ENCODE peak calls at places on chromosomes 5 and 9, in four cellular contexts. One of them, this sample, is unnamed.

GRCh38 chr9:16708638-16709435 is 161.6 kb downstream of the BNC2 start:
- DNase-seq in A549: no peak
- DNase-seq in GM12878: no peak
- DNase-seq in HepG2: no peak
- DNase-seq in this sample: no peak

GRCh38 chr5:159602434-159602833 is 272.1 kb upstream of the IL12B start:
- DNase-seq in A549: no peak
- DNase-seq in GM12878: no peak
- DNase-seq in HepG2: no peak
- DNase-seq in this sample: no peak

GRCh38 chr5:96337048-96337781 is 95.8 kb downstream of the PCSK1 start:
- DNase-seq in A549: no peak
- DNase-seq in GM12878: no peak
- DNase-seq in HepG2: no peak
- DNase-seq in this sample: no peak

GRCh38 chr5:90956511-90956910 is 397.9 kb downstream of the ADGRV1 start:
- DNase-seq in A549: no peak
- DNase-seq in GM12878: no peak
- DNase-seq in HepG2: no peak
- DNase-seq in this sample: no peak

GRCh38 chr9:96065482-96066251 is 190.2 kb downstream of the ERCC6L2 start:
- DNase-seq in A549: no peak
- DNase-seq in GM12878: no peak
- DNase-seq in HepG2: no peak
- DNase-seq in this sample: no peak

GRCh38 chr5:56313004-56313531 is 79.9 kb upstream of the ANKRD55 start:
- DNase-seq in A549: no peak
- DNase-seq in GM12878: no peak
- DNase-seq in HepG2: no peak
- DNase-seq in this sample: no peak

GRCh38 chr5:78751872-78752271 is 103.3 kb upstream of the LHFPL2 start:
- DNase-seq in A549: no peak
- DNase-seq in GM12878: no peak
- DNase-seq in HepG2: no peak
- DNase-seq in this sample: no peak

GRCh38 chr5:171299228-171299627 is 9.8 kb upstream of the TLX3 start:
- DNase-seq in A549: no peak
- DNase-seq in GM12878: no peak
- DNase-seq in HepG2: no peak
- DNase-seq in this sample: no peak

GRCh38 chr9:106862946-106863740 is at the start of gene ZNF462:
- DNase-seq in A549: peak
- DNase-seq in GM12878: no peak
- DNase-seq in HepG2: no peak
- DNase-seq in this sample: no peak

GRCh38 chr5:73222173-73222572 is 49.2 kb downstream of the TMEM174 start:
- DNase-seq in A549: no peak
- DNase-seq in GM12878: no peak
- DNase-seq in HepG2: no peak
- DNase-seq in this sample: no peak

GRCh38 chr5:173746050-173746449 is 129.6 kb upstream of the BOD1 start:
- DNase-seq in A549: no peak
- DNase-seq in GM12878: no peak
- DNase-seq in HepG2: peak
- DNase-seq in this sample: no peak

GRCh38 chr9:115847245-115847644 is 306.3 kb upstream of the PAPPA start:
- DNase-seq in A549: peak
- DNase-seq in GM12878: no peak
- DNase-seq in HepG2: no peak
- DNase-seq in this sample: no peak

GRCh38 chr5:130836729-130837660 is 328.1 kb downstream of the HINT1 start:
- DNase-seq in A549: peak
- DNase-seq in GM12878: peak
- DNase-seq in HepG2: no peak
- DNase-seq in this sample: no peak

GRCh38 chr5:109688647-109688998 is 1.1 kb upstream of the MAN2A1 start:
- DNase-seq in A549: no peak
- DNase-seq in GM12878: peak
- DNase-seq in HepG2: peak
- DNase-seq in this sample: peak

GRCh38 chr9:95406114-95406513 is 88.6 kb upstream of the FANCC start:
- DNase-seq in A549: no peak
- DNase-seq in GM12878: no peak
- DNase-seq in HepG2: no peak
- DNase-seq in this sample: no peak

GRCh38 chr5:114018178-114018577 is 343.7 kb upstream of the KCNN2 start:
- DNase-seq in A549: no peak
- DNase-seq in GM12878: no peak
- DNase-seq in HepG2: peak
- DNase-seq in this sample: no peak

GRCh38 chr9:14336244-14336643 is 22.3 kb upstream of the NFIB start:
- DNase-seq in A549: no peak
- DNase-seq in GM12878: no peak
- DNase-seq in HepG2: no peak
- DNase-seq in this sample: no peak

GRCh38 chr9:109251080-109251775 is 69.6 kb downstream of the EPB41L4B start:
- DNase-seq in A549: peak
- DNase-seq in GM12878: no peak
- DNase-seq in HepG2: peak
- DNase-seq in this sample: no peak

GRCh38 chr5:172007153-172007794 is 836 bp upstream of the FBXW11 start:
- DNase-seq in A549: no peak
- DNase-seq in GM12878: no peak
- DNase-seq in HepG2: peak
- DNase-seq in this sample: peak

GRCh38 chr9:133492061-133493021 is 13.4 kb upstream of the SLC2A6 start:
- DNase-seq in A549: no peak
- DNase-seq in GM12878: no peak
- DNase-seq in HepG2: no peak
- DNase-seq in this sample: no peak

GRCh38 chr5:113140837-113141661 is 164.5 kb downstream of the DCP2 start:
- DNase-seq in A549: no peak
- DNase-seq in GM12878: no peak
- DNase-seq in HepG2: no peak
- DNase-seq in this sample: no peak

GRCh38 chr9:130390371-130390770 is 54.4 kb upstream of the ASS1 start:
- DNase-seq in A549: no peak
- DNase-seq in GM12878: no peak
- DNase-seq in HepG2: no peak
- DNase-seq in this sample: no peak

GRCh38 chr9:4939118-4939561 is 45.9 kb upstream of the JAK2 start:
- DNase-seq in A549: no peak
- DNase-seq in GM12878: peak
- DNase-seq in HepG2: no peak
- DNase-seq in this sample: no peak

GRCh38 chr5:146068977-146069779 is 36.2 kb downstream of the PLAC8L1 start:
- DNase-seq in A549: no peak
- DNase-seq in GM12878: no peak
- DNase-seq in HepG2: no peak
- DNase-seq in this sample: no peak

GRCh38 chr5:67166886-67167285 is 29.7 kb downstream of the CD180 start:
- DNase-seq in A549: no peak
- DNase-seq in GM12878: no peak
- DNase-seq in HepG2: no peak
- DNase-seq in this sample: no peak

GRCh38 chr5:435156-435790 is 7.7 kb upstream of the EXOC3 start:
- DNase-seq in A549: no peak
- DNase-seq in GM12878: no peak
- DNase-seq in HepG2: no peak
- DNase-seq in this sample: no peak

GRCh38 chr9:84166828-84167400 is 173.6 kb downstream of the SLC28A3 start:
- DNase-seq in A549: no peak
- DNase-seq in GM12878: no peak
- DNase-seq in HepG2: no peak
- DNase-seq in this sample: no peak

DNA sequence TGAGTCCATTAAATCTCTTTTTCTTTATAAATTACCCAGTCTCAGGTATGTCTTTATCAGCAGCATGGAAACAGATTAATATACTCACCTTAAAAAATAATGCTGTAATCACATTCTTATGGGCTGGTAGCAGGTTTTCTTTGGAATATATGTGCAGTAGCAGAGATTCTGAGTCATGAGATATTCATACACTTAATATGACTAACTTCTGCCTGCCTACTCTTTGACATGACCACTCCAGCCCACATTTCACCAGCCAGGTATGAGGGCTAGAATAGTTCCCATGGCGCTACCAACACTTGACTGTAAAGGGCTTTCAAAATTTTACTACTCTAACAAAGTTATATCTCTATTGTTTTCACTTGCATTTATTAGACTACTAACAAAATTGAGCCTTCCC is 74.1 kb upstream of the GHR start:
- DNase-seq in A549: no peak
- DNase-seq in GM12878: no peak
- DNase-seq in HepG2: no peak
- DNase-seq in this sample: no peak
- TF ChIP-seq POLR2AphosphoS2 in A549: no peak
- TF ChIP-seq POLR2AphosphoS2 in GM12878: no peak
- TF ChIP-seq POLR2AphosphoS2 in HepG2: no peak
- TF ChIP-seq POLR2AphosphoS2 in this sample: no peak

GRCh38 chr5:140549237-140550144 is 2.0 kb downstream of the EIF4EBP3 start:
- DNase-seq in A549: no peak
- DNase-seq in GM12878: no peak
- DNase-seq in HepG2: no peak
- DNase-seq in this sample: peak

GRCh38 chr5:140546851-140547507 is 483 bp upstream of the EIF4EBP3 start:
- DNase-seq in A549: no peak
- DNase-seq in GM12878: no peak
- DNase-seq in HepG2: peak
- DNase-seq in this sample: no peak

GRCh38 chr5:140548791-140549190 is 1.3 kb downstream of the EIF4EBP3 start:
- DNase-seq in A549: no peak
- DNase-seq in GM12878: no peak
- DNase-seq in HepG2: no peak
- DNase-seq in this sample: no peak

GRCh38 chr5:140548300-140548688 is 832 bp downstream of the EIF4EBP3 start:
- DNase-seq in A549: no peak
- DNase-seq in GM12878: no peak
- DNase-seq in HepG2: no peak
- DNase-seq in this sample: no peak

DNA sequence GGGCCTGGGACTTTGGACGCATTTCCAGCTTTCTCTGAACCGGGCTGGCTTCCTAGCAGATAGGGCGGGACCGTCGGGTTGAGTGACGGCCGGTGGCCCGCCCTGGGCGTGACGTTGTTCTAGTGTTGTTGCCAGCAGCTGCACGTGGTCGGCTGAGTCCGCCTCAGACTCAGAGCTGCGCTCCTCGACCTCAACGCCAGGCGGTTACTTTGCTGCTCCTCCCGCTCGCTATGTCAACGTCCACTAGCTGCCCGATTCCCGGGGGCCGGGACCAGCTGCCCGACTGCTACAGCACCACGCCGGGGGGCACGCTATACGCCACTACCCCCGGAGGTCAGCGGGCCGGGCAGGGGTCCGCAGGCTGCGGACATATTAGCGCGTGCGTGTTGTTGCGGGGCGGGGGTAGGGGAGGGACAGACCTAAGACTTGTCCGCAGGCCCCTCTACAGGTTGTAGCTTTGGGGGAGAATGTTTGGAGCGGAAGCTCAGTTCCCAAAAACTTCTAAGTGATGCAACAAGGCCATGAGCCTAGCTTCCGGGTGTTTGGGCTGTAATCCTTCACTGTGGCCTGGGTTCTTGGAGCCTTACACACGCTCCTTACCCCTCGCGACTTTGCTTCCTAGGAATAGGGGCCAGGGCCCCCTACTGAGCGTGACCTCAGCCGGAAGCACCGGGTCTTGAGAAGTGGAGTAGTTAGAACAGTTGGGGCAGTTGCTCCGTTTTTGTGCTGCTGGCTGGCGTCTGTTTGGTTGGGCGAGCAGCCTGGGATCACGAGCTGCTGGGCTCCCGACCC is at the start of gene EIF4EBP3:
- DNase-seq in A549: peak
- DNase-seq in GM12878: peak
- DNase-seq in HepG2: peak
- DNase-seq in this sample: peak
- TF ChIP-seq POLR2AphosphoS2 in A549: no peak
- TF ChIP-seq POLR2AphosphoS2 in GM12878: peak
- TF ChIP-seq POLR2AphosphoS2 in HepG2: no peak
- TF ChIP-seq POLR2AphosphoS2 in this sample: peak

GRCh38 chr9:76401176-76401575 is 7.0 kb upstream of the RFK start:
- DNase-seq in A549: no peak
- DNase-seq in GM12878: no peak
- DNase-seq in HepG2: no peak
- DNase-seq in this sample: no peak

GRCh38 chr9:76401580-76402354 is 7.5 kb upstream of the RFK start:
- DNase-seq in A549: peak
- DNase-seq in GM12878: no peak
- DNase-seq in HepG2: peak
- DNase-seq in this sample: no peak

GRCh38 chr9:76404401-76404800 is 10.2 kb upstream of the RFK start:
- DNase-seq in A549: no peak
- DNase-seq in GM12878: no peak
- DNase-seq in HepG2: no peak
- DNase-seq in this sample: no peak

GRCh38 chr9:76400534-76401096 is 6.4 kb upstream of the RFK start:
- DNase-seq in A549: no peak
- DNase-seq in GM12878: no peak
- DNase-seq in HepG2: peak
- DNase-seq in this sample: no peak

GRCh38 chr9:76403352-76403751 is 9.1 kb upstream of the RFK start:
- DNase-seq in A549: peak
- DNase-seq in GM12878: peak
- DNase-seq in HepG2: peak
- DNase-seq in this sample: no peak
- TF ChIP-seq POLR2AphosphoS2 in A549: no peak
- TF ChIP-seq POLR2AphosphoS2 in GM12878: no peak
- TF ChIP-seq POLR2AphosphoS2 in HepG2: no peak
- TF ChIP-seq POLR2AphosphoS2 in this sample: no peak

DNA sequence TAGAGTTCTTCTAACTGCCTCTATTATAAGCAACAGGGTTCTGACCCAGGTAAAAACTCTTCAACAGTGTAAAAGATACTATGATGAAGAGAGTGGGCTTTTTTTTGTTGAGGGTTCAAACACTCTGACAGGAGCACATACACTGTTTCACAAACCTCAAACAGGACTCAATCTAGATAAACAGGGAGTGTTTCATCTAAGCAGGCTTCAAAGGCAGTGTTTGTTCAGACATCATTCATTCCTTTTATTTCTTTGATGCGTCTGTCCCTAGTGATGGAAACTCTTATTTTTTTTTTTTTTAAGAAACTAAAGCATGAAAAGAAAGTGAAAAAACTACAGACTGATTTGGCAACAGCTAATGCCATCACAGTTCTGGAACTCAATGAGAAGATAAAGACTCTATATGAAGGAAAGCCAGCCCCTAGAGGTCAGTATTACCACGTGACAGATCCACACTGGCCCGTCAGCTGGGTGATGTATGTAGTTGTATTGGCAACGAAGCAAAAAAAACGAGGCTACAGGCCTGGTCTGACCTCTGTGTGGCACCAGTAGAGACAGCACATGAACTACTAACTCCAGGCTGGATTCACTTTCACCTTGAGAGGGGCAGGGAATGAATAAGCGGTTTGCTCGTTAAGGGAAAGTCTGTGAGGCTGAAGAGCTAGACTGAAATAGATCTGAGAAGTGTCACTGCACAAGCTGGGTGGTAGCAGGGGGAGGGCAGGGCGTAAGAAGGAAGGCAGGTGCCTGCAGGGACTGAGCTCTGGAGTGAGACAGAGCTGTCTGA is 172.2 kb downstream of the CCDC192 start:
- DNase-seq in A549: peak
- DNase-seq in GM12878: peak
- DNase-seq in HepG2: peak
- DNase-seq in this sample: peak
- TF ChIP-seq POLR2AphosphoS2 in A549: no peak
- TF ChIP-seq POLR2AphosphoS2 in GM12878: no peak
- TF ChIP-seq POLR2AphosphoS2 in HepG2: no peak
- TF ChIP-seq POLR2AphosphoS2 in this sample: no peak